ENCODE peak calls at places on chromosomes 1 and 21, in ten cellular contexts. One of them, this sample, is unnamed.

GRCh38 chr1:198936371-198937083 is 297.7 kb downstream of the PTPRC start:
- DNase-seq in NCI-H524 treated with DMSO at 0.1 percent for 48 hours: no peak
- DNase-seq in left cardiac atrium: no peak
- DNase-seq in non-pigmented ciliary epithelial cell: no peak
- DNase-seq in cardiac fibroblast: peak
- DNase-seq in stimulated activated CD4-positive, alpha-beta T cell treated with anti-CD3 and anti-CD28 coated beads, Interleukin-15, amount 100 ng/mL, for 1 hour: no peak
- DNase-seq in activated CD4-positive, alpha-beta T cell treated with anti-CD3 and anti-CD28 coated beads, Interleukin-2, amount 50 U/mL, for 24 hours: no peak
- DNase-seq in psoas muscle: no peak
- DNase-seq in GM04503: no peak
- DNase-seq in tibial artery: no peak
- DNase-seq in this sample: no peak

GRCh38 chr1:107934573-107934972 is 30.4 kb downstream of the VAV3 start:
- DNase-seq in NCI-H524 treated with DMSO at 0.1 percent for 48 hours: no peak
- DNase-seq in left cardiac atrium: no peak
- DNase-seq in non-pigmented ciliary epithelial cell: no peak
- DNase-seq in cardiac fibroblast: peak
- DNase-seq in stimulated activated CD4-positive, alpha-beta T cell treated with anti-CD3 and anti-CD28 coated beads, Interleukin-15, amount 100 ng/mL, for 1 hour: no peak
- DNase-seq in activated CD4-positive, alpha-beta T cell treated with anti-CD3 and anti-CD28 coated beads, Interleukin-2, amount 50 U/mL, for 24 hours: peak
- DNase-seq in psoas muscle: no peak
- DNase-seq in GM04503: no peak
- DNase-seq in tibial artery: no peak
- DNase-seq in this sample: no peak

GRCh38 chr21:37748351-37748750 is 167.9 kb downstream of the KCNJ6 start:
- DNase-seq in NCI-H524 treated with DMSO at 0.1 percent for 48 hours: no peak
- DNase-seq in left cardiac atrium: no peak
- DNase-seq in non-pigmented ciliary epithelial cell: no peak
- DNase-seq in cardiac fibroblast: no peak
- DNase-seq in stimulated activated CD4-positive, alpha-beta T cell treated with anti-CD3 and anti-CD28 coated beads, Interleukin-15, amount 100 ng/mL, for 1 hour: no peak
- DNase-seq in activated CD4-positive, alpha-beta T cell treated with anti-CD3 and anti-CD28 coated beads, Interleukin-2, amount 50 U/mL, for 24 hours: no peak
- DNase-seq in psoas muscle: no peak
- DNase-seq in GM04503: no peak
- DNase-seq in tibial artery: no peak
- DNase-seq in this sample: no peak

GRCh38 chr1:107750364-107750959 is 214.5 kb downstream of the VAV3 start:
- DNase-seq in NCI-H524 treated with DMSO at 0.1 percent for 48 hours: peak
- DNase-seq in left cardiac atrium: peak
- DNase-seq in non-pigmented ciliary epithelial cell: no peak
- DNase-seq in cardiac fibroblast: peak
- DNase-seq in stimulated activated CD4-positive, alpha-beta T cell treated with anti-CD3 and anti-CD28 coated beads, Interleukin-15, amount 100 ng/mL, for 1 hour: no peak
- DNase-seq in activated CD4-positive, alpha-beta T cell treated with anti-CD3 and anti-CD28 coated beads, Interleukin-2, amount 50 U/mL, for 24 hours: peak
- DNase-seq in psoas muscle: no peak
- DNase-seq in GM04503: peak
- DNase-seq in tibial artery: no peak
- DNase-seq in this sample: peak

GRCh38 chr1:35345439-35345981 is 77.0 kb downstream of the ZMYM4 start:
- DNase-seq in NCI-H524 treated with DMSO at 0.1 percent for 48 hours: no peak
- DNase-seq in left cardiac atrium: no peak
- DNase-seq in non-pigmented ciliary epithelial cell: no peak
- DNase-seq in cardiac fibroblast: peak
- DNase-seq in stimulated activated CD4-positive, alpha-beta T cell treated with anti-CD3 and anti-CD28 coated beads, Interleukin-15, amount 100 ng/mL, for 1 hour: no peak
- DNase-seq in activated CD4-positive, alpha-beta T cell treated with anti-CD3 and anti-CD28 coated beads, Interleukin-2, amount 50 U/mL, for 24 hours: no peak
- DNase-seq in psoas muscle: no peak
- DNase-seq in GM04503: no peak
- DNase-seq in tibial artery: no peak
- DNase-seq in this sample: no peak

GRCh38 chr1:58432813-58433668 is 113.5 kb downstream of the OMA1 start:
- DNase-seq in NCI-H524 treated with DMSO at 0.1 percent for 48 hours: no peak
- DNase-seq in left cardiac atrium: no peak
- DNase-seq in non-pigmented ciliary epithelial cell: peak
- DNase-seq in cardiac fibroblast: peak
- DNase-seq in stimulated activated CD4-positive, alpha-beta T cell treated with anti-CD3 and anti-CD28 coated beads, Interleukin-15, amount 100 ng/mL, for 1 hour: no peak
- DNase-seq in activated CD4-positive, alpha-beta T cell treated with anti-CD3 and anti-CD28 coated beads, Interleukin-2, amount 50 U/mL, for 24 hours: no peak
- DNase-seq in psoas muscle: no peak
- DNase-seq in GM04503: peak
- DNase-seq in tibial artery: peak
- DNase-seq in this sample: no peak

GRCh38 chr1:202007279-202007678 is 3.1 kb upstream of the ELF3 start:
- DNase-seq in NCI-H524 treated with DMSO at 0.1 percent for 48 hours: no peak
- DNase-seq in left cardiac atrium: no peak
- DNase-seq in non-pigmented ciliary epithelial cell: no peak
- DNase-seq in cardiac fibroblast: no peak
- DNase-seq in stimulated activated CD4-positive, alpha-beta T cell treated with anti-CD3 and anti-CD28 coated beads, Interleukin-15, amount 100 ng/mL, for 1 hour: no peak
- DNase-seq in activated CD4-positive, alpha-beta T cell treated with anti-CD3 and anti-CD28 coated beads, Interleukin-2, amount 50 U/mL, for 24 hours: no peak
- DNase-seq in psoas muscle: no peak
- DNase-seq in GM04503: no peak
- DNase-seq in tibial artery: no peak
- DNase-seq in this sample: no peak

GRCh38 chr21:45175326-45176085 is 101.1 kb downstream of the ADARB1 start:
- DNase-seq in NCI-H524 treated with DMSO at 0.1 percent for 48 hours: no peak
- DNase-seq in left cardiac atrium: no peak
- DNase-seq in non-pigmented ciliary epithelial cell: no peak
- DNase-seq in cardiac fibroblast: no peak
- DNase-seq in stimulated activated CD4-positive, alpha-beta T cell treated with anti-CD3 and anti-CD28 coated beads, Interleukin-15, amount 100 ng/mL, for 1 hour: no peak
- DNase-seq in activated CD4-positive, alpha-beta T cell treated with anti-CD3 and anti-CD28 coated beads, Interleukin-2, amount 50 U/mL, for 24 hours: no peak
- DNase-seq in psoas muscle: no peak
- DNase-seq in GM04503: no peak
- DNase-seq in tibial artery: no peak
- DNase-seq in this sample: no peak

GRCh38 chr1:92774407-92774806 is 10.5 kb downstream of the EVI5 start:
- DNase-seq in NCI-H524 treated with DMSO at 0.1 percent for 48 hours: no peak
- DNase-seq in left cardiac atrium: no peak
- DNase-seq in non-pigmented ciliary epithelial cell: no peak
- DNase-seq in cardiac fibroblast: no peak
- DNase-seq in stimulated activated CD4-positive, alpha-beta T cell treated with anti-CD3 and anti-CD28 coated beads, Interleukin-15, amount 100 ng/mL, for 1 hour: no peak
- DNase-seq in activated CD4-positive, alpha-beta T cell treated with anti-CD3 and anti-CD28 coated beads, Interleukin-2, amount 50 U/mL, for 24 hours: no peak
- DNase-seq in psoas muscle: no peak
- DNase-seq in GM04503: no peak
- DNase-seq in tibial artery: no peak
- DNase-seq in this sample: no peak

GRCh38 chr21:37463083-37463780 is 96.7 kb downstream of the DYRK1A start:
- DNase-seq in NCI-H524 treated with DMSO at 0.1 percent for 48 hours: peak
- DNase-seq in left cardiac atrium: peak
- DNase-seq in non-pigmented ciliary epithelial cell: no peak
- DNase-seq in cardiac fibroblast: peak
- DNase-seq in stimulated activated CD4-positive, alpha-beta T cell treated with anti-CD3 and anti-CD28 coated beads, Interleukin-15, amount 100 ng/mL, for 1 hour: peak
- DNase-seq in activated CD4-positive, alpha-beta T cell treated with anti-CD3 and anti-CD28 coated beads, Interleukin-2, amount 50 U/mL, for 24 hours: no peak
- DNase-seq in psoas muscle: no peak
- DNase-seq in GM04503: peak
- DNase-seq in tibial artery: no peak
- DNase-seq in this sample: no peak

This sample was measured in lower leg skin.